ENCODE peak calls at places on chromosomes 5 and 9, in eight cellular contexts. One of them, this sample, is unnamed.

GRCh38 chr9:76200730-76201129 is 193.5 kb downstream of the RFK start:
- DNase-seq in NCI-H1417: no peak
- DNase-seq in A549: no peak
- DNase-seq in T-helper 9 cell: no peak
- DNase-seq in Calu3: no peak
- DNase-seq in fibroblast of lung: no peak
- DNase-seq in T47D: no peak
- DNase-seq in Peyer's patch: no peak
- DNase-seq in this sample: no peak

GRCh38 chr9:16485155-16485554 is 385.3 kb downstream of the BNC2 start:
- DNase-seq in T-helper 9 cell: no peak
- DNase-seq in Calu3: no peak
- DNase-seq in Peyer's patch: no peak
- DNase-seq in A549: no peak
- DNase-seq in T47D: peak
- DNase-seq in NCI-H1417: no peak
- DNase-seq in fibroblast of lung: peak
- DNase-seq in this sample: no peak

GRCh38 chr9:12464910-12465512 is 228.2 kb upstream of the TYRP1 start:
- DNase-seq in A549: peak
- DNase-seq in fibroblast of lung: peak
- DNase-seq in Calu3: peak
- DNase-seq in NCI-H1417: peak
- DNase-seq in T47D: peak
- DNase-seq in Peyer's patch: no peak
- DNase-seq in T-helper 9 cell: no peak
- DNase-seq in this sample: no peak

GRCh38 chr5:138536665-138537315 is 6.2 kb downstream of the ETF1 start:
- DNase-seq in NCI-H1417: no peak
- DNase-seq in T47D: no peak
- DNase-seq in Calu3: no peak
- DNase-seq in A549: no peak
- DNase-seq in fibroblast of lung: peak
- DNase-seq in Peyer's patch: no peak
- DNase-seq in T-helper 9 cell: no peak
- DNase-seq in this sample: no peak

GRCh38 chr5:8720476-8720875 is 825.4 kb downstream of the SEMA5A start:
- DNase-seq in NCI-H1417: no peak
- DNase-seq in T47D: no peak
- DNase-seq in T-helper 9 cell: no peak
- DNase-seq in Peyer's patch: no peak
- DNase-seq in A549: no peak
- DNase-seq in Calu3: no peak
- DNase-seq in fibroblast of lung: peak
- DNase-seq in this sample: no peak

GRCh38 chr5:39352931-39353330 is 11.4 kb downstream of the C9 start:
- DNase-seq in A549: no peak
- DNase-seq in T-helper 9 cell: no peak
- DNase-seq in NCI-H1417: no peak
- DNase-seq in Peyer's patch: no peak
- DNase-seq in T47D: no peak
- DNase-seq in Calu3: no peak
- DNase-seq in fibroblast of lung: no peak
- DNase-seq in this sample: no peak

GRCh38 chr5:128637031-128637430 is 99.0 kb upstream of the FBN2 start:
- DNase-seq in T47D: no peak
- DNase-seq in Calu3: no peak
- DNase-seq in T-helper 9 cell: no peak
- DNase-seq in fibroblast of lung: peak
- DNase-seq in A549: no peak
- DNase-seq in NCI-H1417: no peak
- DNase-seq in Peyer's patch: no peak
- DNase-seq in this sample: no peak

GRCh38 chr9:126228779-126229444 is 97.7 kb upstream of the MVB12B start:
- DNase-seq in NCI-H1417: peak
- DNase-seq in T47D: peak
- DNase-seq in fibroblast of lung: peak
- DNase-seq in Peyer's patch: peak
- DNase-seq in Calu3: peak
- DNase-seq in T-helper 9 cell: peak
- DNase-seq in A549: peak
- DNase-seq in this sample: peak

GRCh38 chr5:126383755-126384154 is 39.5 kb upstream of the GRAMD2B start:
- DNase-seq in T-helper 9 cell: no peak
- DNase-seq in Calu3: no peak
- DNase-seq in NCI-H1417: no peak
- DNase-seq in A549: no peak
- DNase-seq in T47D: no peak
- DNase-seq in fibroblast of lung: no peak
- DNase-seq in Peyer's patch: no peak
- DNase-seq in this sample: no peak

GRCh38 chr5:218457-219289 is 553 bp downstream of the SDHA start:
- DNase-seq in A549: no peak
- DNase-seq in fibroblast of lung: peak
- DNase-seq in Calu3: peak
- DNase-seq in NCI-H1417: no peak
- DNase-seq in T47D: peak
- DNase-seq in T-helper 9 cell: no peak
- DNase-seq in Peyer's patch: peak
- DNase-seq in this sample: no peak

GRCh38 chr5:73233461-73234151 is 60.6 kb downstream of the TMEM174 start:
- DNase-seq in A549: no peak
- DNase-seq in NCI-H1417: no peak
- DNase-seq in fibroblast of lung: peak
- DNase-seq in T-helper 9 cell: no peak
- DNase-seq in T47D: no peak
- DNase-seq in Peyer's patch: peak
- DNase-seq in Calu3: peak
- DNase-seq in this sample: no peak

GRCh38 chr5:114191441-114191840 is 170.4 kb upstream of the KCNN2 start:
- DNase-seq in T-helper 9 cell: no peak
- DNase-seq in fibroblast of lung: no peak
- DNase-seq in T47D: no peak
- DNase-seq in NCI-H1417: no peak
- DNase-seq in Peyer's patch: no peak
- DNase-seq in A549: no peak
- DNase-seq in Calu3: no peak
- DNase-seq in this sample: no peak

This sample was measured in activated CD8-positive, alpha-beta memory T cell treated with anti-CD3 and anti-CD28 coated beads for 4 hours.